ENCODE peak calls at places on chromosomes 11 and 22, in nine cellular contexts. One of them, this sample, is unnamed. For H3K36me3, the result is how much of the 10 kb centered on the place peaks cover.

GRCh38 chr22:41683616-41684015 is 5.1 kb downstream of the SNU13 start:
- DNase-seq in right atrium auricular region: no peak
- DNase-seq in psoas muscle: no peak
- DNase-seq in A673: no peak
- DNase-seq in bronchial epithelial cell: no peak
- DNase-seq in left lung: no peak
- DNase-seq in CD4-positive, alpha-beta memory T cell: no peak
- DNase-seq in GM23338: no peak
- DNase-seq in brain microvascular endothelial cell: no peak
- DNase-seq in this sample: no peak

GRCh38 chr11:64971421-64972233 is at the start of gene MAJIN:
- DNase-seq in bronchial epithelial cell: peak
- DNase-seq in A673: no peak
- DNase-seq in brain microvascular endothelial cell: peak
- DNase-seq in right atrium auricular region: peak
- DNase-seq in psoas muscle: peak
- DNase-seq in GM23338: peak
- DNase-seq in CD4-positive, alpha-beta memory T cell: peak
- DNase-seq in left lung: peak
- DNase-seq in this sample: no peak

GRCh38 chr11:65663634-65664200 is 1.0 kb upstream of the RELA start:
- DNase-seq in brain microvascular endothelial cell: no peak
- DNase-seq in bronchial epithelial cell: peak
- DNase-seq in psoas muscle: peak
- DNase-seq in left lung: no peak
- DNase-seq in A673: no peak
- DNase-seq in GM23338: peak
- DNase-seq in right atrium auricular region: no peak
- DNase-seq in CD4-positive, alpha-beta memory T cell: peak
- DNase-seq in this sample: peak

GRCh38 chr22:39738746-39739145 is 154.8 kb downstream of the ENTHD1 start:
- DNase-seq in bronchial epithelial cell: peak
- DNase-seq in right atrium auricular region: no peak
- DNase-seq in GM23338: no peak
- DNase-seq in CD4-positive, alpha-beta memory T cell: no peak
- DNase-seq in left lung: no peak
- DNase-seq in brain microvascular endothelial cell: peak
- DNase-seq in A673: no peak
- DNase-seq in psoas muscle: no peak
- DNase-seq in this sample: no peak

GRCh38 chr11:8060146-8060719 is 20.8 kb upstream of the TUB start:
- DNase-seq in A673: no peak
- DNase-seq in brain microvascular endothelial cell: no peak
- DNase-seq in left lung: no peak
- DNase-seq in right atrium auricular region: peak
- DNase-seq in bronchial epithelial cell: no peak
- DNase-seq in CD4-positive, alpha-beta memory T cell: no peak
- DNase-seq in GM23338: no peak
- DNase-seq in psoas muscle: no peak
- DNase-seq in this sample: no peak

GRCh38 chr11:47413908-47414684 is 5.7 kb downstream of the SLC39A13 start:
- DNase-seq in GM23338: no peak
- DNase-seq in right atrium auricular region: no peak
- DNase-seq in A673: no peak
- DNase-seq in left lung: no peak
- DNase-seq in psoas muscle: no peak
- DNase-seq in CD4-positive, alpha-beta memory T cell: no peak
- DNase-seq in brain microvascular endothelial cell: peak
- DNase-seq in bronchial epithelial cell: no peak
- DNase-seq in this sample: peak

GRCh38 chr11:85725510-85726258 is 39.7 kb upstream of the CCDC89 start:
- DNase-seq in CD4-positive, alpha-beta memory T cell: no peak
- DNase-seq in left lung: no peak
- DNase-seq in GM23338: no peak
- DNase-seq in right atrium auricular region: no peak
- DNase-seq in bronchial epithelial cell: peak
- DNase-seq in brain microvascular endothelial cell: peak
- DNase-seq in A673: peak
- DNase-seq in psoas muscle: no peak
- DNase-seq in this sample: no peak

GRCh38 chr11:34886609-34887008 is 29.6 kb downstream of the APIP start:
- DNase-seq in psoas muscle: no peak
- DNase-seq in GM23338: no peak
- DNase-seq in brain microvascular endothelial cell: no peak
- DNase-seq in CD4-positive, alpha-beta memory T cell: no peak
- DNase-seq in left lung: no peak
- DNase-seq in bronchial epithelial cell: peak
- DNase-seq in A673: no peak
- DNase-seq in right atrium auricular region: no peak
- DNase-seq in this sample: no peak

GRCh38 chr11:83011333-83012167 is 60.1 kb downstream of the RAB30 start:
- DNase-seq in right atrium auricular region: no peak
- DNase-seq in CD4-positive, alpha-beta memory T cell: no peak
- DNase-seq in A673: no peak
- DNase-seq in bronchial epithelial cell: no peak
- DNase-seq in brain microvascular endothelial cell: no peak
- DNase-seq in psoas muscle: no peak
- DNase-seq in left lung: no peak
- DNase-seq in GM23338: no peak
- DNase-seq in this sample: no peak

GRCh38 chr11:30585067-30585891 is 874 bp downstream of the MPPED2 start:
- DNase-seq in left lung: peak
- DNase-seq in right atrium auricular region: no peak
- DNase-seq in CD4-positive, alpha-beta memory T cell: no peak
- DNase-seq in bronchial epithelial cell: no peak
- DNase-seq in brain microvascular endothelial cell: no peak
- DNase-seq in GM23338: peak
- DNase-seq in A673: peak
- DNase-seq in psoas muscle: peak
- DNase-seq in this sample: no peak

GRCh38 chr22:22450343-22450839 is 58.2 kb downstream of the ZNF280B start:
- DNase-seq in left lung: no peak
- DNase-seq in A673: no peak
- DNase-seq in right atrium auricular region: no peak
- DNase-seq in brain microvascular endothelial cell: no peak
- DNase-seq in bronchial epithelial cell: no peak
- DNase-seq in GM23338: no peak
- DNase-seq in psoas muscle: no peak
- DNase-seq in CD4-positive, alpha-beta memory T cell: no peak
- DNase-seq in this sample: peak

GRCh38 chr11:72425053-72425980 is 9.0 kb downstream of the CLPB start:
- DNase-seq in A673: no peak
- DNase-seq in left lung: no peak
- DNase-seq in psoas muscle: peak
- DNase-seq in bronchial epithelial cell: no peak
- DNase-seq in CD4-positive, alpha-beta memory T cell: no peak
- DNase-seq in right atrium auricular region: no peak
- DNase-seq in GM23338: no peak
- DNase-seq in brain microvascular endothelial cell: no peak
- DNase-seq in this sample: no peak

GRCh38 chr11:122348658-122349451 is 232.8 kb upstream of the BLID start:
- DNase-seq in GM23338: no peak
- DNase-seq in CD4-positive, alpha-beta memory T cell: no peak
- DNase-seq in psoas muscle: no peak
- DNase-seq in brain microvascular endothelial cell: no peak
- DNase-seq in left lung: no peak
- DNase-seq in A673: no peak
- DNase-seq in right atrium auricular region: no peak
- DNase-seq in bronchial epithelial cell: no peak
- DNase-seq in this sample: no peak

GRCh38 chr11:68574308-68574707 is 110.0 kb upstream of the GAL start:
- DNase-seq in right atrium auricular region: no peak
- DNase-seq in psoas muscle: no peak
- DNase-seq in GM23338: no peak
- DNase-seq in A673: no peak
- DNase-seq in CD4-positive, alpha-beta memory T cell: no peak
- DNase-seq in brain microvascular endothelial cell: peak
- DNase-seq in bronchial epithelial cell: peak
- DNase-seq in left lung: no peak
- DNase-seq in this sample: peak

GRCh38 chr11:44618561-44619425 is 53.3 kb downstream of the CD82 start:
- DNase-seq in bronchial epithelial cell: no peak
- DNase-seq in right atrium auricular region: no peak
- DNase-seq in psoas muscle: no peak
- DNase-seq in left lung: no peak
- DNase-seq in brain microvascular endothelial cell: no peak
- DNase-seq in CD4-positive, alpha-beta memory T cell: no peak
- DNase-seq in GM23338: no peak
- DNase-seq in A673: no peak
- DNase-seq in this sample: no peak

GRCh38 chr22:28407645-28408044 is 272.0 kb downstream of the TTC28 start:
- DNase-seq in CD4-positive, alpha-beta memory T cell: no peak
- DNase-seq in right atrium auricular region: no peak
- DNase-seq in GM23338: no peak
- DNase-seq in left lung: no peak
- DNase-seq in bronchial epithelial cell: no peak
- DNase-seq in psoas muscle: no peak
- DNase-seq in brain microvascular endothelial cell: no peak
- DNase-seq in A673: no peak
- DNase-seq in this sample: no peak

GRCh38 chr11:8671651-8672062 is 10.8 kb downstream of the TRIM66 start:
- DNase-seq in brain microvascular endothelial cell: peak
- DNase-seq in psoas muscle: no peak
- DNase-seq in left lung: no peak
- DNase-seq in right atrium auricular region: peak
- DNase-seq in CD4-positive, alpha-beta memory T cell: no peak
- DNase-seq in GM23338: no peak
- DNase-seq in bronchial epithelial cell: peak
- DNase-seq in A673: peak
- DNase-seq in this sample: peak

GRCh38 chr11:1053121-1053901 is 16.8 kb upstream of the MUC6 start:
- DNase-seq in bronchial epithelial cell: no peak
- DNase-seq in psoas muscle: peak
- DNase-seq in left lung: peak
- DNase-seq in GM23338: no peak
- DNase-seq in brain microvascular endothelial cell: no peak
- DNase-seq in CD4-positive, alpha-beta memory T cell: no peak
- DNase-seq in right atrium auricular region: no peak
- DNase-seq in A673: peak
- DNase-seq in this sample: no peak

GRCh38 chr11:831132-831864 is 1.5 kb upstream of the CD151 start:
- DNase-seq in A673: no peak
- DNase-seq in right atrium auricular region: no peak
- DNase-seq in left lung: peak
- DNase-seq in psoas muscle: no peak
- DNase-seq in bronchial epithelial cell: no peak
- DNase-seq in GM23338: no peak
- DNase-seq in CD4-positive, alpha-beta memory T cell: no peak
- DNase-seq in brain microvascular endothelial cell: no peak
- DNase-seq in this sample: peak

GRCh38 chr22:19691721-19692341 is 22.5 kb upstream of the SEPTIN5 start:
- DNase-seq in right atrium auricular region: no peak
- DNase-seq in psoas muscle: no peak
- DNase-seq in CD4-positive, alpha-beta memory T cell: no peak
- DNase-seq in left lung: no peak
- DNase-seq in A673: no peak
- DNase-seq in bronchial epithelial cell: peak
- DNase-seq in brain microvascular endothelial cell: peak
- DNase-seq in GM23338: peak
- DNase-seq in this sample: peak

DNA sequence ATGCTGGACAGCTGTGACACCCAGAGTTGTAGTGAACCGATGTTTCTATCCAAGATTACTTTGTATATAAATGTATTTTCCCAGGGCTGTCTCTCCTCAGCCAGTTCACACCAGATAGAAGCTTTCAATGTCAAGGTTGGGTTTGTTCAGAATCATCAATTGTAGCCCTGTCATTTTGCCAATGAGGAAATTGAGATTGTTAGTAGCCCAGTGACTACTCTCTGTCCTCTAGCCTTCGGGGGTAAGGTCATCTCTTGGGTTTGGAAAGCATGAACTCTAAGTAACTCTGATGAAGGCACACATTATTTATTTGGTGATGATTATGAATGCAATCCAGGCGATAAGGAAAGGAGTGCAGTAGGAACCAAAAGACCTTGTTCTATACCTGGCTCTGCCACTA is 165.6 kb downstream of the DBX1 start:
- DNase-seq in CD4-positive, alpha-beta memory T cell: no peak
- DNase-seq in brain microvascular endothelial cell: no peak
- DNase-seq in left lung: no peak
- DNase-seq in psoas muscle: no peak
- DNase-seq in bronchial epithelial cell: no peak
- DNase-seq in A673: no peak
- DNase-seq in GM23338: no peak
- DNase-seq in right atrium auricular region: no peak
- DNase-seq in this sample: no peak
- H3K36me3 ChIP-seq in CD4-positive, alpha-beta memory T cell: under half
- H3K36me3 ChIP-seq in brain microvascular endothelial cell: under half
- H3K36me3 ChIP-seq in left lung: under half
- H3K36me3 ChIP-seq in psoas muscle: under half
- H3K36me3 ChIP-seq in bronchial epithelial cell: under half
- H3K36me3 ChIP-seq in A673: under half
- H3K36me3 ChIP-seq in GM23338: under half
- H3K36me3 ChIP-seq in right atrium auricular region: under half
- H3K36me3 ChIP-seq in this sample: half or more

GRCh38 chr11:43579171-43579918 is 101.2 kb upstream of the HSD17B12 start:
- DNase-seq in bronchial epithelial cell: peak
- DNase-seq in brain microvascular endothelial cell: no peak
- DNase-seq in left lung: peak
- DNase-seq in right atrium auricular region: no peak
- DNase-seq in GM23338: peak
- DNase-seq in CD4-positive, alpha-beta memory T cell: no peak
- DNase-seq in A673: peak
- DNase-seq in psoas muscle: no peak
- DNase-seq in this sample: peak
- H3K4me3 ChIP-seq in bronchial epithelial cell: peak
- H3K4me3 ChIP-seq in brain microvascular endothelial cell: peak
- H3K4me3 ChIP-seq in left lung: peak
- H3K4me3 ChIP-seq in right atrium auricular region: peak
- H3K4me3 ChIP-seq in GM23338: peak
- H3K4me3 ChIP-seq in CD4-positive, alpha-beta memory T cell: no peak
- H3K4me3 ChIP-seq in A673: peak
- H3K4me3 ChIP-seq in psoas muscle: peak
- H3K4me3 ChIP-seq in this sample: peak

DNA sequence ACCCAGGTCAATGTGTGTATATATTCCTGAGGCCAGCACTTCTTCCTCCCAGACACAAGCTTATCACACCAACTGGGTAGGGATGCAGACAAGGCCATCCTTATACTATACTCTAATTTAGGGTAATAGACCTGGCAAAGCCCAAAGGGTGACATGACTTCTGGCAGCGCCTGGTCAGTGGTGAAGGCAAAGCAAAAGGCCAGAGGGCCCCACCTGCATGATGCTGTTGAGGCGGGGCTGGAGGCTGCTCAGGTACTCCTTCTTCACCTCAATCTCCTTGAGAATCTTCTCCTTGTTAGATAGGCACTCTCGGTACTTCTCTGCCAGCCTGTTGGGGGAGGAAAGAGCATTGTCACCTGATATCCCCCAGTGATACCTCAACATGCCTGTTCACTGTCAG is 17.1 kb downstream of the THOC5 start:
- DNase-seq in left lung: no peak
- DNase-seq in right atrium auricular region: no peak
- DNase-seq in bronchial epithelial cell: no peak
- DNase-seq in psoas muscle: no peak
- DNase-seq in GM23338: no peak
- DNase-seq in brain microvascular endothelial cell: no peak
- DNase-seq in CD4-positive, alpha-beta memory T cell: no peak
- DNase-seq in A673: no peak
- DNase-seq in this sample: no peak
- H3K36me3 ChIP-seq in left lung: under half
- H3K36me3 ChIP-seq in right atrium auricular region: half or more
- H3K36me3 ChIP-seq in bronchial epithelial cell: under half
- H3K36me3 ChIP-seq in psoas muscle: under half
- H3K36me3 ChIP-seq in GM23338: half or more
- H3K36me3 ChIP-seq in brain microvascular endothelial cell: half or more
- H3K36me3 ChIP-seq in CD4-positive, alpha-beta memory T cell: half or more
- H3K36me3 ChIP-seq in A673: half or more
- H3K36me3 ChIP-seq in this sample: half or more

GRCh38 chr11:45662096-45662664 is 3.2 kb downstream of the CHST1 start:
- DNase-seq in bronchial epithelial cell: no peak
- DNase-seq in GM23338: no peak
- DNase-seq in right atrium auricular region: no peak
- DNase-seq in A673: peak
- DNase-seq in left lung: no peak
- DNase-seq in brain microvascular endothelial cell: no peak
- DNase-seq in CD4-positive, alpha-beta memory T cell: no peak
- DNase-seq in psoas muscle: no peak
- DNase-seq in this sample: no peak
- H3K4me3 ChIP-seq in bronchial epithelial cell: no peak
- H3K4me3 ChIP-seq in GM23338: no peak
- H3K4me3 ChIP-seq in right atrium auricular region: no peak
- H3K4me3 ChIP-seq in A673: no peak
- H3K4me3 ChIP-seq in left lung: no peak
- H3K4me3 ChIP-seq in brain microvascular endothelial cell: no peak
- H3K4me3 ChIP-seq in CD4-positive, alpha-beta memory T cell: no peak
- H3K4me3 ChIP-seq in psoas muscle: no peak
- H3K4me3 ChIP-seq in this sample: no peak

This sample was measured in MG63.